ENCODE peak calls at places on chromosomes 11 and 22, in four cellular contexts. Y, P, D and X are unnamed samples.

GRCh38 chr22:30606455-30607299 is at the start of gene TCN2:
- DNase-seq in D (peak), Y (no peak), P (peak), X (peak)

GRCh38 chr11:130737866-130738431 is 178.3 kb downstream of the SNX19 start:
- DNase-seq in D (no peak), P (peak), Y (no peak), X (no peak)

GRCh38 chr22:23121026-23121823 is 20.6 kb downstream of the RSPH14 start:
- DNase-seq in P (no peak), D (no peak), Y (no peak), X (no peak)

GRCh38 chr22:30036656-30037055 is 43.6 kb upstream of the HORMAD2 start:
- DNase-seq in P (no peak), Y (no peak), D (no peak), X (no peak)

GRCh38 chr11:61815790-61816735 is 740 bp downstream of the FADS1 start:
- DNase-seq in D (peak), Y (no peak), P (peak), X (peak)

GRCh38 chr11:45560153-45560934 is 105.1 kb downstream of the CHST1 start:
- DNase-seq in D (no peak), P (peak), Y (no peak), X (no peak)

GRCh38 chr22:25759825-25760231 is 17.8 kb downstream of the MYO18B start:
- DNase-seq in P (no peak), D (no peak), Y (no peak), X (no peak)

GRCh38 chr11:6443269-6444003 is 2.6 kb upstream of the HPX start:
- DNase-seq in P (peak), Y (peak), D (peak), X (peak)

GRCh38 chr11:19792510-19792909 is 79.9 kb downstream of the NAV2 start:
- DNase-seq in D (no peak), P (no peak), Y (no peak), X (no peak)

GRCh38 chr11:113119074-113119473 is 157.9 kb downstream of the NCAM1 start:
- DNase-seq in D (no peak), Y (no peak), P (no peak), X (no peak)

GRCh38 chr22:36743011-36743410 is 32.9 kb downstream of the IFT27 start:
- DNase-seq in Y (no peak), D (no peak), P (no peak), X (no peak)

GRCh38 chr11:693415-693831 is 1.6 kb downstream of the DEAF1 start:
- DNase-seq in D (no peak), Y (no peak), P (peak), X (no peak)

GRCh38 chr11:4851033-4851432 is 2.0 kb upstream of the OR51S1 start:
- DNase-seq in Y (no peak), P (no peak), D (no peak), X (no peak)

GRCh38 chr11:67269401-67270255 is 3.4 kb downstream of the GRK2 start:
- DNase-seq in D (no peak), P (no peak), Y (no peak), X (no peak)

GRCh38 chr11:63682045-63682915 is 980 bp downstream of the RTN3 start:
- DNase-seq in P (peak), D (peak), Y (no peak), X (no peak)

GRCh38 chr22:42964994-42965699 is 49.8 kb downstream of the PACSIN2 start:
- DNase-seq in P (no peak), Y (no peak), D (no peak), X (no peak)

GRCh38 chr11:43852057-43852636 is 28.5 kb upstream of the ALKBH3 start:
- DNase-seq in D (peak), Y (peak), P (peak), X (peak)

GRCh38 chr22:40211481-40212052 is 33.8 kb downstream of the TNRC6B start:
- DNase-seq in P (no peak), D (no peak), Y (no peak), X (no peak)

GRCh38 chr22:24146791-24147353 is 34.4 kb upstream of the SUSD2 start:
- DNase-seq in D (no peak), Y (no peak), P (no peak), X (no peak)

GRCh38 chr11:124837491-124837856 is 27.8 kb upstream of the ROBO3 start:
- DNase-seq in D (no peak), P (peak), Y (no peak), X (no peak)

GRCh38 chr11:130124096-130124495 is 35.5 kb upstream of the ST14 start:
- DNase-seq in Y (no peak), P (no peak), D (no peak), X (no peak)

GRCh38 chr22:45842141-45842831 is 134.7 kb downstream of the WNT7B start:
- DNase-seq in D (no peak), P (no peak), Y (no peak), X (no peak)

GRCh38 chr11:111531687-111532364 is 8.7 kb upstream of the LAYN start:
- DNase-seq in Y (no peak), D (peak), P (no peak), X (peak)

GRCh38 chr11:44601471-44602370 is 36.3 kb downstream of the CD82 start:
- DNase-seq in Y (no peak), P (no peak), D (peak), X (no peak)

GRCh38 chr11:77865805-77866204 is 44.9 kb downstream of the AAMDC start:
- DNase-seq in Y (no peak), D (no peak), P (no peak), X (no peak)

GRCh38 chr11:121334973-121335711 is 42.6 kb downstream of the SC5D start:
- DNase-seq in P (no peak), D (no peak), Y (no peak), X (no peak)

GRCh38 chr11:71112990-71113389 is 139.4 kb downstream of the SHANK2 start:
- DNase-seq in D (no peak), P (no peak), Y (no peak), X (no peak)

GRCh38 chr22:42277232-42277753 is 6.8 kb upstream of the TCF20 start:
- DNase-seq in Y (no peak), P (no peak), D (no peak), X (no peak)

GRCh38 chr22:37485006-37485713 is 1.0 kb downstream of the MFNG start:
- DNase-seq in D (peak), P (no peak), Y (peak), X (peak)